ENCODE peak calls at places on chromosomes 1 and 21, in six cellular contexts. U is IMR-90, T is left ventricle myocardium inferior, N is DND-41, V is testis, A is cardiac muscle cell. C is an unnamed sample.

GRCh38 chr1:34763142-34763781 is 3.7 kb downstream of the GJB4 start:
- DNase-seq in A (no peak), T (no peak), U (peak), V (no peak), N (no peak), C (peak)

GRCh38 chr1:143698016-143698415 is 273.8 kb downstream of the FAM72C start:
- DNase-seq in A (peak), U (no peak), T (no peak), N (no peak), V (peak), C (no peak)

GRCh38 chr1:46991083-46991923 is 32.2 kb upstream of the CYP4X1 start:
- DNase-seq in U (no peak), V (no peak), A (peak), T (no peak), N (no peak), C (no peak)

GRCh38 chr1:75655931-75656330 is 45.0 kb upstream of the SLC44A5 start:
- DNase-seq in A (no peak), N (no peak), T (no peak), U (no peak), V (no peak), C (no peak)

GRCh38 chr21:44405948-44406872 is 49.1 kb upstream of the LRRC3 start:
- DNase-seq in V (peak), A (no peak), U (no peak), N (no peak), T (no peak), C (peak)

GRCh38 chr21:14543983-14544382 is 2.1 kb downstream of the SAMSN1 start:
- DNase-seq in A (no peak), T (no peak), V (no peak), U (no peak), N (no peak), C (no peak)

GRCh38 chr21:42063578-42064521 is 7.3 kb upstream of the UMODL1 start:
- DNase-seq in U (no peak), V (no peak), T (no peak), N (peak), A (no peak), C (no peak)

GRCh38 chr1:212858461-212859265 is 588 bp downstream of the FLVCR1 start:
- DNase-seq in U (peak), N (no peak), A (peak), V (peak), T (peak), C (peak)

GRCh38 chr1:247077234-247077633 is 1.4 kb downstream of the ZNF670 start:
- DNase-seq in T (no peak), A (peak), N (no peak), V (no peak), U (peak), C (no peak)

GRCh38 chr1:155069551-155070391 is 6.2 kb downstream of the EFNA4 start:
- DNase-seq in T (no peak), N (no peak), A (no peak), U (no peak), V (no peak), C (no peak)

GRCh38 chr1:241630005-241630404 is 10.2 kb downstream of the CHML start:
- DNase-seq in N (no peak), T (no peak), V (no peak), U (no peak), A (no peak), C (no peak)

GRCh38 chr1:218867941-218868656 is 305.6 kb upstream of the LYPLAL1 start:
- DNase-seq in V (no peak), U (no peak), A (peak), T (no peak), N (no peak), C (no peak)

GRCh38 chr1:56535949-56536348 is 43.4 kb downstream of the PLPP3 start:
- DNase-seq in U (no peak), N (peak), A (no peak), V (peak), T (peak), C (no peak)

GRCh38 chr1:24895511-24895910 is 34.6 kb downstream of the RUNX3 start:
- DNase-seq in V (no peak), T (no peak), N (no peak), A (no peak), U (no peak), C (no peak)

GRCh38 chr1:61709908-61710289 is 15.0 kb downstream of the TM2D1 start:
- DNase-seq in A (no peak), U (no peak), V (no peak), T (no peak), N (no peak), C (no peak)

GRCh38 chr1:99465176-99465900 is 180.6 kb upstream of the PALMD start:
- DNase-seq in A (peak), N (no peak), T (no peak), V (no peak), U (peak), C (no peak)

GRCh38 chr1:214461305-214461704 is 90.1 kb downstream of the PTPN14 start:
- DNase-seq in N (no peak), A (no peak), V (no peak), T (no peak), U (no peak), C (no peak)

GRCh38 chr1:192984058-192984457 is 75.1 kb downstream of the UCHL5 start:
- DNase-seq in T (no peak), A (no peak), V (no peak), N (no peak), U (no peak), C (no peak)

GRCh38 chr1:53619811-53620619 is 118.9 kb downstream of the GLIS1 start:
- DNase-seq in V (peak), T (no peak), U (peak), A (no peak), N (no peak), C (no peak)

GRCh38 chr1:2867087-2867425 is 65.6 kb upstream of the TTC34 start:
- DNase-seq in V (no peak), A (no peak), U (no peak), T (no peak), N (no peak), C (no peak)

GRCh38 chr1:224357626-224358124 is 996 bp downstream of the CNIH4 start:
- DNase-seq in T (no peak), A (peak), U (peak), N (no peak), V (no peak), C (no peak)

GRCh38 chr1:147723691-147724323 is 36.6 kb downstream of the GJA5 start:
- DNase-seq in A (peak), U (no peak), N (no peak), T (peak), V (peak), C (no peak)

GRCh38 chr1:150981805-150982712 is at the start of gene ANXA9:
- DNase-seq in N (no peak), V (peak), A (no peak), U (no peak), T (no peak), C (no peak)

GRCh38 chr1:150979723-150980056 is 2.4 kb upstream of the ANXA9 start:
- DNase-seq in U (no peak), T (no peak), A (no peak), V (no peak), N (no peak), C (no peak)

GRCh38 chr1:150979007-150979722 is 2.9 kb upstream of the ANXA9 start:
- DNase-seq in N (peak), T (peak), A (peak), U (peak), V (peak), C (no peak)

GRCh38 chr1:150976879-150977694 is 2.5 kb upstream of the CERS2 start:
- DNase-seq in U (no peak), V (peak), N (peak), A (no peak), T (peak), C (peak)

GRCh38 chr1:150981177-150981804 is 801 bp upstream of the ANXA9 start:
- DNase-seq in N (peak), U (no peak), A (no peak), V (no peak), T (no peak), C (no peak)
- TF ChIP-seq CTCF in N (no peak), U (no peak), A (no peak), V (no peak), T (no peak), C (no peak)

GRCh38 chr1:145993618-145994390 is 2.6 kb downstream of the TXNIP start:
- DNase-seq in A (no peak), T (no peak), V (no peak), N (no peak), U (no peak), C (no peak)

GRCh38 chr1:145992502-145992936 is 3.9 kb downstream of the TXNIP start:
- DNase-seq in N (no peak), U (no peak), V (no peak), T (no peak), A (no peak), C (no peak)

GRCh38 chr1:145994391-145995120 is 1.8 kb downstream of the TXNIP start:
- DNase-seq in V (no peak), A (no peak), U (no peak), T (no peak), N (no peak), C (no peak)

GRCh38 chr1:145991799-145992412 is 4.5 kb downstream of the TXNIP start:
- DNase-seq in A (no peak), U (no peak), T (no peak), N (no peak), V (no peak), C (no peak)

DNA sequence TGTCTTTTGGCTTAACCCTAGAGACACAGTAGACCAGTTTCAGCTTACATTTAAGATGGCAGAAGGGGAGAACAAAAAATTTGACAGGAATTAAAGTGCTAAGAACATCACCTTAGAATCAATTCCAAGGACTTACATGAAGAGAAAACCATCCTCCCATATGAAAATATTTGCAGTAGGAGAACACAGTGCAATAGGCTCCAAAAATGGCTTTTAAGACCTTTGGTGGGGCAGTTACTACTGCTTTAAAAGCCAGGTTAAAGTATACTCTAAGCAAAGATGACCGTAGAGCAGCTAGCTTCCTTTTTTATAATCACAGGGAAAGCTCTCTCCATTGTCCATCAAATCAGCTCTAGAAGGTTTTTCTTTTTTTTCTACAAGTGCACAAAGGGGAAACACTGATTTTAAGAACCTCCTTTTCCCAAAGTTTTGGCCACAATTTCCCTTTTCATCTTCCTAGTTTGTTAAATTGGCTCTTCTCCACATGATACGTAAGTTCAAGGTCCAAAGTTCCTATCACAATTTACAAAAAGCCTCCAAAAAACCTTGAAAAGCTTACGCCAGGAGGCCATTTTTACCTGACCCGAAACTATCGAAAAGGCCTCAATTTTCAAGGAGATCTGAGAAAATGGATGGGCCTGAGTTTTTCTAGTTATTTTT is 3.3 kb downstream of the TXNIP start:
- DNase-seq in T (no peak), U (no peak), N (no peak), A (no peak), V (no peak), C (no peak)
- H3K4me3 ChIP-seq in T (peak), U (no peak), N (no peak), A (peak), V (peak), C (peak)

DNA sequence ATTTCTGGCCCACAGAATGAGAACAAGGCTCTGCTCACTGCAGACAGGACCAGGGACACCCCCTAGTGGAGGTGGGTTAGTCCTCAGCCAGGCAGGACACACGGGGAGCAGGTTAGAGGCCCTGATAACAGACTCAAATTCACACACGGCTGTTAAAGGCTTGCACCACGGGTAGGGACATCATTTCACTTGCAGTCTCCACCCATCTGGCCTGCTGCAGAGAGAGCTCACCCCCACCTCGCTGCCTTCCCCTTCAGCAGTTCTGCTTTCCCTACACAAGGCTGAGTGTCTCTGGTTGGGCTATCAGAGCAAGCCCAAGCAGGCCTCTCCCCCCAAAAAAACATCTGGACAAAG is 20.6 kb downstream of the MEF2D start:
- DNase-seq in V (no peak), U (no peak), T (no peak), A (no peak), N (no peak), C (no peak)
- TF ChIP-seq CTCF in V (no peak), U (peak), T (peak), A (no peak), N (peak), C (peak)

GRCh38 chr1:11175461-11175860 is 13.7 kb upstream of the ANGPTL7 start:
- DNase-seq in V (no peak), U (no peak), N (no peak), T (no peak), A (no peak), C (no peak)

GRCh38 chr1:11176081-11176706 is 13.0 kb upstream of the ANGPTL7 start:
- DNase-seq in T (peak), V (no peak), U (peak), A (no peak), N (no peak), C (no peak)

GRCh38 chr1:11180342-11180744 is 8.8 kb upstream of the ANGPTL7 start:
- DNase-seq in U (peak), V (no peak), A (peak), T (no peak), N (no peak), C (peak)

GRCh38 chr1:11179125-11179524 is 10.0 kb upstream of the ANGPTL7 start:
- DNase-seq in A (no peak), T (no peak), U (no peak), V (no peak), N (no peak), C (no peak)

GRCh38 chr1:11178021-11179015 is 10.8 kb upstream of the ANGPTL7 start:
- DNase-seq in A (no peak), N (no peak), V (no peak), T (no peak), U (peak), C (no peak)
- H3K4me3 ChIP-seq in A (no peak), N (no peak), V (no peak), T (no peak), U (no peak), C (no peak)

GRCh38 chr1:116580446-116581322 is 9.9 kb upstream of the CD58 start:
- DNase-seq in A (peak), N (peak), V (no peak), T (no peak), U (no peak), C (no peak)

GRCh38 chr1:116586741-116587143 is 15.9 kb upstream of the CD58 start:
- DNase-seq in U (no peak), N (no peak), V (no peak), A (no peak), T (no peak), C (no peak)

GRCh38 chr1:116581323-116581885 is 10.6 kb upstream of the CD58 start:
- DNase-seq in U (no peak), V (no peak), T (no peak), N (no peak), A (no peak), C (no peak)

GRCh38 chr1:116587496-116588308 is 16.9 kb upstream of the CD58 start:
- DNase-seq in A (no peak), V (no peak), N (no peak), U (no peak), T (no peak), C (no peak)

DNA sequence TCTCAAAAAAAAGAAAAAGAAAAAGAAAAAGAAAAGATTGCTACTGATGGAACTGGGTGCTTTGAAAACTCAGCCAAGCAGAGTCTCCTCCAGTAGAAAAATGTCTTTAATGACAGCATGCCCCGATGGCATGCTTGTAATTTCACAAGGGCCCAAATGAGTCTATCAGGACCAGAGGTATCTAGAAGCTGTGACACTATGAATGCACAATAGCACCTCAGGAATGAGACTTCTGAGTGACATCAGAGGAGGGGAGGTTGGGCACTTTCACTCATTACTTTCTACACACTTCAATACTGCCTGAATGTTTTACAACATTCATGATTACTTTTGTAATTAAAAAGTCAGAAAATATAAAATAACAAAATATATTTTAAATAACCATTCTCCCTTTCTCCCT is 15.1 kb upstream of the CD58 start:
- DNase-seq in T (no peak), N (no peak), U (no peak), V (no peak), A (no peak), C (no peak)
- TF ChIP-seq CTCF in T (no peak), N (no peak), U (no peak), V (no peak), A (no peak), C (no peak)

GRCh38 chr1:29708818-29709710 is 472.7 kb downstream of the PTPRU start:
- DNase-seq in V (no peak), U (peak), N (no peak), T (no peak), A (peak), C (no peak)

GRCh38 chr1:29704430-29704829 is 468.1 kb downstream of the PTPRU start:
- DNase-seq in U (no peak), T (no peak), V (no peak), A (no peak), N (no peak), C (no peak)

GRCh38 chr1:29708381-29708780 is 472.1 kb downstream of the PTPRU start:
- DNase-seq in N (no peak), V (no peak), T (no peak), U (peak), A (no peak), C (no peak)

GRCh38 chr1:29707796-29708195 is 471.5 kb downstream of the PTPRU start:
- DNase-seq in N (no peak), V (no peak), T (no peak), A (no peak), U (no peak), C (no peak)

GRCh38 chr1:29706936-29707335 is 470.6 kb downstream of the PTPRU start:
- DNase-seq in A (peak), V (peak), U (peak), N (no peak), T (no peak), C (no peak)
- H3K4me3 ChIP-seq in A (no peak), V (peak), U (no peak), N (no peak), T (no peak), C (no peak)